ENCODE peak calls at places on chromosome 6, in seven cellular contexts. X is renal cortical epithelial cell; F is sigmoid colon; K is CD4-positive, alpha-beta memory T cell; G is AG10803; V is activated T-cell treated with anti-CD3 and anti-CD28 coated beads for 1 hour; Y is hepatocyte. H is an unnamed sample.

GRCh38 chr6:118896339-118897136 is 2.6 kb downstream of the ASF1A start:
- DNase-seq in X (peak), F (no peak), K (peak), V (no peak), G (peak), Y (peak), H (no peak)

GRCh38 chr6:2688416-2689064 is 62.2 kb downstream of the MYLK4 start:
- DNase-seq in X (peak), K (no peak), F (no peak), G (peak), V (no peak), Y (no peak), H (no peak)

GRCh38 chr6:55293116-55293515 is 34.2 kb upstream of the GFRAL start:
- DNase-seq in G (no peak), F (no peak), X (peak), K (no peak), V (no peak), Y (peak), H (no peak)

GRCh38 chr6:138188278-138188923 is 26.7 kb downstream of the ARFGEF3 start:
- DNase-seq in F (no peak), G (no peak), Y (peak), K (no peak), V (no peak), X (no peak), H (no peak)

GRCh38 chr6:5525209-5525608 is 263.9 kb downstream of the FARS2 start:
- DNase-seq in X (peak), V (no peak), G (peak), Y (peak), F (no peak), K (no peak), H (no peak)

GRCh38 chr6:85865665-85866372 is 223.1 kb upstream of the SYNCRIP start:
- DNase-seq in G (peak), X (peak), F (no peak), K (no peak), V (no peak), Y (peak), H (no peak)

GRCh38 chr6:158771399-158772158 is 47.6 kb downstream of the EZR start:
- DNase-seq in Y (no peak), X (no peak), G (no peak), V (no peak), K (no peak), F (no peak), H (no peak)

GRCh38 chr6:116511424-116512131 is at the start of gene CALHM5:
- DNase-seq in K (no peak), V (no peak), X (peak), F (peak), G (peak), Y (peak), H (no peak)

GRCh38 chr6:125296461-125296860 is 5.3 kb downstream of the HDDC2 start:
- DNase-seq in X (no peak), Y (no peak), K (no peak), F (no peak), G (peak), V (no peak), H (no peak)

GRCh38 chr6:7165736-7166296 is 58.1 kb downstream of the RREB1 start:
- DNase-seq in V (no peak), F (no peak), K (no peak), X (no peak), Y (no peak), G (no peak), H (no peak)

GRCh38 chr6:22081709-22082108 is 215.1 kb downstream of the PRL start:
- DNase-seq in K (no peak), X (peak), V (no peak), F (no peak), G (no peak), Y (no peak), H (no peak)

GRCh38 chr6:154382707-154383106 is 26.1 kb upstream of the IPCEF1 start:
- DNase-seq in K (no peak), X (no peak), V (no peak), F (no peak), Y (peak), G (no peak), H (no peak)

GRCh38 chr6:91376686-91377085 is 789.8 kb upstream of the MAP3K7 start:
- DNase-seq in G (no peak), K (no peak), V (no peak), Y (no peak), X (peak), F (no peak), H (peak)

GRCh38 chr6:114304304-114304887 is 38.4 kb downstream of the HS3ST5 start:
- DNase-seq in V (no peak), G (peak), Y (peak), F (no peak), X (peak), K (peak), H (no peak)

GRCh38 chr6:21181866-21182265 is 411.7 kb upstream of the SOX4 start:
- DNase-seq in Y (no peak), K (no peak), F (no peak), G (no peak), X (no peak), V (no peak), H (no peak)